ENCODE peak calls at places on chromosome 1, in five cellular contexts. G is midbrain; Y is fibroblast of gingiva; W is brain microvascular endothelial cell; F is stimulated activated CD4-positive, alpha-beta T cell treated with anti-CD3 and anti-CD28 coated beads, Interleukin-1b, Interleukin-23, amount 100 ng/mL, for 24 hours. U is an unnamed sample.

GRCh38 chr1:41890841-41891311 is 27.8 kb downstream of the HIVEP3 start:
- DNase-seq in G (peak; percentile 13), Y (no peak), W (no peak), F (no peak), U (no peak)

GRCh38 chr1:3275471-3276340 is 178.8 kb upstream of the ARHGEF16 start:
- DNase-seq in G (no peak), Y (peak; percentile 78), W (peak; percentile 7), F (no peak), U (peak; percentile 53)

GRCh38 chr1:234106032-234106431 is 201.6 kb downstream of the SLC35F3 start:
- DNase-seq in G (no peak), Y (no peak), W (no peak), F (no peak), U (no peak)

GRCh38 chr1:4115191-4115900 is 215.3 kb upstream of the C1orf174 start:
- DNase-seq in G (no peak), Y (no peak), W (no peak), F (no peak), U (no peak)

GRCh38 chr1:155856975-155857930 is at the start of gene GON4L:
- DNase-seq in G (peak; percentile 94), Y (peak; percentile 90), W (peak; percentile 88), F (peak; percentile 76), U (peak; percentile 98)

GRCh38 chr1:175318633-175319032 is 126.1 kb upstream of the KIAA0040 start:
- DNase-seq in G (no peak), Y (no peak), W (no peak), F (no peak), U (no peak)

GRCh38 chr1:221912230-221912629 is 170.3 kb upstream of the DUSP10 start:
- DNase-seq in G (no peak), Y (no peak), W (peak; percentile 30), F (no peak), U (no peak)

GRCh38 chr1:185360714-185361113 is 43.7 kb upstream of the IVNS1ABP start:
- DNase-seq in G (no peak), Y (no peak), W (no peak), F (no peak), U (no peak)

GRCh38 chr1:35637401-35637809 is 3.9 kb downstream of the PSMB2 start:
- DNase-seq in G (peak; percentile 23), Y (peak; percentile 26), W (no peak), F (no peak), U (peak; percentile 79)